ENCODE peak calls at places on chromosomes 1 and 21, in five cellular contexts. K is NT2/D1, F is HEK293T, S is HepG2, E is H1. R is an unnamed sample.
A peak's percentile ranks its signal among the peaks of the same experiment; 100 is the strongest.

GRCh38 chr1:54328117-54328636 is 78.0 kb downstream of the SSBP3 start:
- DNase-seq in K (no peak), F (no peak), S (no peak), E (no peak), R (no peak)

GRCh38 chr21:42858185-42858847 is 21.0 kb downstream of the WDR4 start:
- DNase-seq in K (no peak), F (no peak), S (no peak), E (no peak), R (no peak)

GRCh38 chr1:23478896-23479790 is 4.8 kb downstream of the ASAP3 start:
- DNase-seq in K (no peak), F (no peak), S (peak; percentile 97), E (no peak), R (no peak)

GRCh38 chr1:151309851-151310323 is 17.3 kb downstream of the PI4KB start:
- DNase-seq in K (peak; percentile 57), F (no peak), S (no peak), E (no peak), R (no peak)

GRCh38 chr1:12078938-12079861 is 16.1 kb downstream of the TNFRSF8 start:
- DNase-seq in K (peak; percentile 61), F (peak; percentile 79), S (peak; percentile 47), E (no peak), R (peak; percentile 82)

GRCh38 chr21:20721151-20721550 is 277.1 kb upstream of the NCAM2 start:
- DNase-seq in K (no peak), F (no peak), S (no peak), E (no peak), R (no peak)

GRCh38 chr1:165827199-165828102 is at the start of gene UCK2:
- DNase-seq in K (peak; percentile 89), F (peak; percentile 89), S (peak; percentile 71), E (peak; percentile 56), R (no peak)

GRCh38 chr1:164440222-164440621 is 118.8 kb upstream of the PBX1 start:
- DNase-seq in K (no peak), F (peak; percentile 46), S (no peak), E (no peak), R (no peak)

GRCh38 chr1:175632667-175633066 is 110.7 kb downstream of the TNR start:
- DNase-seq in K (no peak), F (no peak), S (no peak), E (no peak), R (no peak)

GRCh38 chr1:197955486-197956394 is 38.6 kb downstream of the LHX9 start:
- DNase-seq in K (no peak), F (no peak), S (peak; percentile 31), E (no peak), R (no peak)

GRCh38 chr1:21939650-21940374 is 2.7 kb upstream of the HSPG2 start:
- DNase-seq in K (no peak), F (peak; percentile 62), S (peak; percentile 83), E (no peak), R (no peak)

GRCh38 chr1:244339776-244340175 is 111.9 kb downstream of the ADSS2 start:
- DNase-seq in K (no peak), F (no peak), S (no peak), E (no peak), R (no peak)

GRCh38 chr1:87240661-87241285 is 87.9 kb upstream of the LMO4 start:
- DNase-seq in K (no peak), F (no peak), S (no peak), E (no peak), R (no peak)

GRCh38 chr1:58858344-58858673 is 74.5 kb upstream of the JUN start:
- DNase-seq in K (no peak), F (no peak), S (peak; percentile 64), E (no peak), R (peak; percentile 13)

GRCh38 chr1:227317541-227318002 is 720 bp downstream of the CDC42BPA start:
- DNase-seq in K (peak; percentile 76), F (peak; percentile 76), S (peak; percentile 44), E (peak; percentile 17), R (no peak)

GRCh38 chr21:44779417-44780139 is 22.0 kb downstream of the UBE2G2 start:
- DNase-seq in K (no peak), F (no peak), S (no peak), E (no peak), R (no peak)

GRCh38 chr1:93681095-93681548 is 515 bp downstream of the BCAR3 start:
- DNase-seq in K (no peak), F (peak; percentile 37), S (no peak), E (no peak), R (no peak)

GRCh38 chr1:232613752-232614381 is 16.1 kb downstream of the SIPA1L2 start:
- DNase-seq in K (no peak), F (no peak), S (no peak), E (no peak), R (no peak)

GRCh38 chr1:198763298-198763714 is 124.5 kb downstream of the PTPRC start:
- DNase-seq in K (no peak), F (peak; percentile 12), S (no peak), E (no peak), R (no peak)

GRCh38 chr1:202143011-202143767 is 1.3 kb downstream of the ARL8A start:
- DNase-seq in K (no peak), F (no peak), S (peak; percentile 75), E (no peak), R (no peak)

GRCh38 chr1:184433928-184434502 is 47.2 kb downstream of the C1orf21 start:
- DNase-seq in K (no peak), F (no peak), S (no peak), E (no peak), R (no peak)

GRCh38 chr21:25243809-25244208 is 363.5 kb downstream of the MRPL39 start:
- DNase-seq in K (no peak), F (no peak), S (no peak), E (no peak), R (no peak)

GRCh38 chr1:27394282-27394658 is 1.8 kb downstream of the GPR3 start:
- DNase-seq in K (no peak), F (no peak), S (no peak), E (no peak), R (no peak)

GRCh38 chr1:27397106-27397505 is 4.7 kb downstream of the GPR3 start:
- DNase-seq in K (no peak), F (no peak), S (no peak), E (no peak), R (no peak)

GRCh38 chr1:27393641-27394281 is 1.3 kb downstream of the GPR3 start:
- DNase-seq in K (no peak), F (no peak), S (no peak), E (no peak), R (no peak)

GRCh38 chr1:27394925-27395324 is 2.5 kb downstream of the GPR3 start:
- DNase-seq in K (no peak), F (no peak), S (no peak), E (no peak), R (no peak)

DNA sequence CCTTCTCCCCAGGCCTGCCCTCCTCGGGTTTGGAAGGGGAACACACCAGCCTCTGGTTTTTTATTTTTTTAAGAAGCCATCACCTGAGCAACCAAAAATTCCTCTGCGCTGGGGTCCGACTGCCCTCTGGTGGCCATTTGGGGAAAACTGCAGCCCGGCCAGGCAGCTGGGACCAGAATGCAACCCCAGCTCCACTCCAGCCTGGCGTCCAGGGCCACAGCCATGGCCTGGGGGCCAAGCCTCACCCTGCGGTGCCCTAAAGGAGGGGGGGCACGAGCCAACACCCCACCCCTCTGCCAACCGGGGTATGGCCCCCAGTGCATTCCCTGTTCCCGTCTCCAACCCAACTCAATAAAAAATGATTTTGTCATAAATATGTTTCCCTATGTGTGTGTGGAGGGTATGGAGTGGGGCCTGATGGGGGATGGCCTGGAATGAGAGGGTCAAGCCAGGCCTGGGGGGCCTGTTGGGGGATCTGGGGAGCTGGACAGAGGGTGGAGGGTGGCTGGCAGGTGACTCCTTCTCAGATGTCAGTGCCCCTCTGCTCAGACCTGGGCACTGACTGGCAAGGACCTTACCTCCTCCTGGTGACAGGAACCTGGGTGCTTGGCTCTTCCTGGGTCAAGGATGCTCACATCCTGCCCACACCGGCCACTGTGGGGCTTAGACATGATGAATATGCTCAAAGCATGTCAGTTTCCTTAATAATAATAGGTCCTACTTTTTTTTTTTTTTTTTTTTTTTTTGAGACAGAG is 3.2 kb downstream of the GPR3 start:
- DNase-seq in K (no peak), F (peak; percentile 86), S (peak; percentile 40), E (no peak), R (no peak)
- TF ChIP-seq SUZ12 in K (no peak), F (no peak), S (no peak), E (no peak), R (no peak)

GRCh38 chr1:15039901-15040300 is 113.6 kb upstream of the TMEM51 start:
- DNase-seq in K (no peak), F (no peak), S (no peak), E (no peak), R (no peak)

GRCh38 chr1:15036101-15036500 is 117.4 kb upstream of the TMEM51 start:
- DNase-seq in K (no peak), F (no peak), S (no peak), E (no peak), R (no peak)

GRCh38 chr1:15039017-15039648 is 114.4 kb upstream of the TMEM51 start:
- DNase-seq in K (no peak), F (no peak), S (no peak), E (no peak), R (no peak)

GRCh38 chr1:15035236-15035635 is 118.3 kb upstream of the TMEM51 start:
- DNase-seq in K (no peak), F (no peak), S (no peak), E (no peak), R (no peak)

DNA sequence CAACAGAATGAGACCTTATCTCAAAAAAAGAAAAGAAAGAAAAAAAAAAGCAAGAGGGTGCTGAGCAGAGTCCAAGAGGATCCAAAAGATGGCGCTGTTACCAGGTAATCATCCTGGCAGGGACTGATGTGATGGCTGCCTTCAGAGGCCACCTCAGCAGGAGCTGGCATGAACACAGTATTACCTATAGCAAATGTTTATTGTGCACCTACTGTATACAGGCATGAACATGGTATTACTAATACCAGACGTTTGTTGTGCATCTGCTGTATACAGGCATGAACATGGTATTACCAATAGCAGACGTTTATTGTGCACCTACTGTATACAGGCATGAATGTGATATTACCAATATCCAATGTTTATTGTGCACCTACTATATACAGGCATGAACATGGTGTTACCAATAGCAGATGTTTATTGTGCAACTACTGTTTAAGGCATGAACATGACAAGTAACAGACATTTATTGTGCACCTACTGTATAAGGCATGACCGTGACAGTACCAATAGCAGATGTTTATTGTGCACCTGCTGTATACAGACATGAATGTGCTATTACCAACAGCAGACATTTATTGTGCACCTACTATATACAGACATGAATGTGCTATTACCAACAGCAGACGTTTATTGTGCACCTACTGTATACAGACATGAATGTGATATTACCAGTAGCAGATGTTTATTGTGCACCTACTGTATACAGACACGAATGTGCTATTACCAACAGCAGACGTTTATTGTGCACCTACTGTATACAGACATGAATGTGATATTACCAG is 115.1 kb upstream of the TMEM51 start:
- DNase-seq in K (peak; percentile 39), F (peak; percentile 62), S (peak; percentile 61), E (no peak), R (no peak)
- TF ChIP-seq SUZ12 in K (no peak), F (no peak), S (no peak), E (no peak), R (no peak)

GRCh38 chr1:156751724-156752481 is 428 bp upstream of the HDGF start:
- DNase-seq in K (peak; percentile 98), F (peak; percentile 93), S (peak; percentile 90), E (peak; percentile 91), R (peak; percentile 82)
- TF ChIP-seq SUZ12 in K (no peak), F (no peak), S (no peak), E (no peak), R (no peak)

DNA sequence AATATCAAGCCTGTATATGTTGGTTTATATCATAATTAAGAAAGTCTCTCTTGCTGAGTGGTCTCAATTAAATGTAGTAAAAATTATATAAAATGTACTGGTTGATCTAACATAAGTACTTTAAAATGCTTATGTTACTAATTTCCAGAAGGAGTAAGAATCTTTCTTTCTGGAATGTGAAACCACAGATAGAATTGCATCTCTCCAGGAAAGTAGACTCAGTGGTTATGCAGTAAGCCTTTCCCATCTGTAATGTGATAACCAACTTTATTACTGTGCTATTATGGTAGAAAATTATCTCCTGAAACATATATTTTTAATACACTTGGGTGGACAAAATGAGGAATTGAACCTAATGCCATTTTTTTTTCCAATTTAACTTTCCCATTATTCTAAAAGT is 8.9 kb upstream of the RALGPS2 start:
- DNase-seq in K (no peak), F (no peak), S (no peak), E (no peak), R (no peak)
- TF ChIP-seq SUZ12 in K (no peak), F (no peak), S (no peak), E (no peak), R (no peak)